ENCODE peak calls at places on chromosomes 1 and 21, in ten cellular contexts. S is activated CD4-positive, alpha-beta T cell treated with anti-CD3 and anti-CD28 coated beads, Interleukin-2, amount 50 U/mL, for 48 hours; D is cortex of kidney; J is COR-L47; A is neural progenitor cell; U is left ventricle myocardium inferior; B is IMR-90; R is stimulated activated CD8-positive, alpha-beta memory T cell treated with anti-CD3 and anti-CD28 coated beads, Interleukin-4, amount 100 ng/mL, for 48 hours; T is NCI-H774; N is NCI-H226. V is an unnamed sample.

GRCh38 chr1:204703826-204704612 is 18.5 kb upstream of the LRRN2 start:
- DNase-seq in S (no peak), D (no peak), J (no peak), A (no peak), U (no peak), B (no peak), R (no peak), T (no peak), N (no peak), V (no peak)

GRCh38 chr1:163379801-163380200 is 58.0 kb downstream of the NUF2 start:
- DNase-seq in S (no peak), D (no peak), J (no peak), A (no peak), U (no peak), B (no peak), R (no peak), T (no peak), N (no peak), V (no peak)

GRCh38 chr1:244920911-244921310 is 56.6 kb upstream of the HNRNPU start:
- DNase-seq in S (no peak), D (no peak), J (no peak), A (no peak), U (no peak), B (peak; percentile 30), R (no peak), T (no peak), N (peak; percentile 45), V (no peak)

GRCh38 chr1:238999944-239000343 is 386.4 kb upstream of the CHRM3 start:
- DNase-seq in S (no peak), D (no peak), J (no peak), A (no peak), U (no peak), B (no peak), R (no peak), T (no peak), N (no peak), V (no peak)

GRCh38 chr1:173568483-173568882 is 34.4 kb downstream of the SLC9C2 start:
- DNase-seq in S (no peak), D (no peak), J (no peak), A (no peak), U (no peak), B (no peak), R (no peak), T (no peak), N (no peak), V (no peak)

GRCh38 chr1:26828352-26829093 is 2.0 kb downstream of the ZDHHC18 start:
- DNase-seq in S (peak; percentile 40), D (no peak), J (no peak), A (no peak), U (peak; percentile 28), B (no peak), R (peak; percentile 47), T (no peak), N (no peak), V (no peak)

GRCh38 chr1:171911506-171911905 is 70.2 kb downstream of the DNM3 start:
- DNase-seq in S (no peak), D (no peak), J (no peak), A (peak; percentile 58), U (no peak), B (no peak), R (no peak), T (no peak), N (peak; percentile 28), V (no peak)

GRCh38 chr1:200213921-200214320 is 186.4 kb downstream of the NR5A2 start:
- DNase-seq in S (no peak), D (no peak), J (no peak), A (no peak), U (no peak), B (no peak), R (no peak), T (no peak), N (no peak), V (no peak)

GRCh38 chr1:26027716-26028489 is 6.3 kb downstream of the EXTL1 start:
- DNase-seq in S (no peak), D (no peak), J (no peak), A (no peak), U (no peak), B (no peak), R (no peak), T (no peak), N (no peak), V (no peak)

GRCh38 chr1:6459850-6460265 is 6.1 kb downstream of the TNFRSF25 start:
- DNase-seq in S (peak; percentile 66), D (no peak), J (no peak), A (peak; percentile 53), U (no peak), B (no peak), R (peak; percentile 57), T (no peak), N (no peak), V (no peak)

GRCh38 chr1:76949503-76949902 is 82.2 kb downstream of the ST6GALNAC5 start:
- DNase-seq in S (no peak), D (no peak), J (no peak), A (no peak), U (no peak), B (peak; percentile 61), R (no peak), T (no peak), N (peak; percentile 15), V (peak; percentile 15)

GRCh38 chr1:154154534-154155181 is at the start of gene NUP210L:
- DNase-seq in S (no peak), D (no peak), J (no peak), A (peak; percentile 20), U (peak; percentile 92), B (peak; percentile 89), R (no peak), T (no peak), N (no peak), V (peak; percentile 28)

GRCh38 chr21:14114251-14114650 is 96.5 kb downstream of the LIPI start:
- DNase-seq in S (no peak), D (no peak), J (peak; percentile 16), A (no peak), U (no peak), B (no peak), R (no peak), T (no peak), N (no peak), V (no peak)

GRCh38 chr1:19684677-19685076 is 20.0 kb downstream of the HTR6 start:
- DNase-seq in S (no peak), D (no peak), J (no peak), A (no peak), U (no peak), B (no peak), R (no peak), T (no peak), N (no peak), V (no peak)

GRCh38 chr1:3518256-3518655 is 63.8 kb downstream of the ARHGEF16 start:
- DNase-seq in S (peak; percentile 53), D (no peak), J (no peak), A (no peak), U (no peak), B (no peak), R (peak; percentile 70), T (no peak), N (no peak), V (no peak)

GRCh38 chr1:50968884-50969610 is 998 bp upstream of the CDKN2C start:
- DNase-seq in S (peak; percentile 53), D (no peak), J (no peak), A (peak; percentile 65), U (peak; percentile 51), B (no peak), R (peak; percentile 66), T (peak; percentile 64), N (no peak), V (peak; percentile 73)

GRCh38 chr1:152442765-152443164 is 28.7 kb upstream of the CRNN start:
- DNase-seq in S (no peak), D (no peak), J (no peak), A (no peak), U (no peak), B (no peak), R (no peak), T (no peak), N (peak; percentile 90), V (no peak)

GRCh38 chr21:15839601-15840000 is 109.8 kb downstream of the USP25 start:
- DNase-seq in S (no peak), D (no peak), J (no peak), A (no peak), U (no peak), B (peak; percentile 39), R (no peak), T (no peak), N (no peak), V (no peak)

GRCh38 chr1:62424412-62424811 is 12.4 kb upstream of the USP1 start:
- DNase-seq in S (no peak), D (no peak), J (no peak), A (no peak), U (no peak), B (no peak), R (no peak), T (no peak), N (peak; percentile 25), V (peak; percentile 25)

GRCh38 chr1:211381481-211382181 is 55.0 kb downstream of the TRAF5 start:
- DNase-seq in S (no peak), D (no peak), J (no peak), A (no peak), U (no peak), B (no peak), R (no peak), T (no peak), N (no peak), V (no peak)

GRCh38 chr1:67367370-67368345 is 60.0 kb downstream of the IL12RB2 start:
- DNase-seq in S (no peak), D (no peak), J (peak; percentile 46), A (no peak), U (peak; percentile 33), B (peak; percentile 14), R (no peak), T (peak; percentile 16), N (no peak), V (no peak)

GRCh38 chr21:29299046-29299905 is 554 bp downstream of the BACH1 start:
- DNase-seq in S (peak; percentile 76), D (no peak), J (peak; percentile 71), A (peak; percentile 78), U (peak; percentile 69), B (peak; percentile 65), R (peak; percentile 80), T (peak; percentile 37), N (peak; percentile 16), V (peak; percentile 85)

GRCh38 chr1:181208076-181208475 is 119.6 kb downstream of the IER5 start:
- DNase-seq in S (no peak), D (no peak), J (peak; percentile 46), A (no peak), U (no peak), B (no peak), R (no peak), T (no peak), N (no peak), V (no peak)

GRCh38 chr1:27539901-27540861 is 50.2 kb upstream of the WASF2 start:
- DNase-seq in S (no peak), D (no peak), J (no peak), A (no peak), U (no peak), B (peak; percentile 75), R (no peak), T (no peak), N (peak; percentile 96), V (peak; percentile 88)

GRCh38 chr1:27528701-27529637 is 39.0 kb upstream of the WASF2 start:
- DNase-seq in S (no peak), D (no peak), J (peak; percentile 70), A (peak; percentile 58), U (peak; percentile 78), B (peak; percentile 79), R (no peak), T (peak; percentile 24), N (peak; percentile 90), V (peak; percentile 54)

GRCh38 chr1:14027099-14027498 is 327.1 kb downstream of the PRDM2 start:
- DNase-seq in S (no peak), D (no peak), J (peak; percentile 71), A (peak; percentile 76), U (no peak), B (no peak), R (no peak), T (no peak), N (no peak), V (no peak)

GRCh38 chr1:233326995-233327937 is at the start of gene MAP3K21:
- DNase-seq in S (peak; percentile 94), D (no peak), J (peak; percentile 85), A (peak; percentile 89), U (peak; percentile 75), B (no peak), R (peak; percentile 91), T (peak; percentile 97), N (peak; percentile 63), V (peak; percentile 47)

GRCh38 chr1:175599212-175599681 is 144.1 kb downstream of the TNR start:
- DNase-seq in S (no peak), D (no peak), J (no peak), A (peak; percentile 74), U (no peak), B (no peak), R (no peak), T (no peak), N (no peak), V (no peak)